ENCODE peak calls at places on chromosomes 5 and 9, in eight cellular contexts. One of them, this sample, is unnamed.

GRCh38 chr5:91928751-91929521 is 545.8 kb upstream of the ARRDC3 start:
- DNase-seq in pulmonary artery endothelial cell: no peak
- DNase-seq in stimulated activated CD4-positive, alpha-beta T cell treated with anti-CD3 and anti-CD28 coated beads, Interleukin-2, amount 100 ng/mL, for 48 hours: no peak
- DNase-seq in activated gamma-delta T cell: no peak
- DNase-seq in H9: no peak
- DNase-seq in HCEC 1CT: peak
- DNase-seq in iris pigment epithelial cell: peak
- DNase-seq in effector CD8-positive, alpha-beta T cell: no peak
- DNase-seq in this sample: peak

GRCh38 chr9:96566401-96567202 is 53.0 kb downstream of the CDC14B start:
- DNase-seq in pulmonary artery endothelial cell: no peak
- DNase-seq in stimulated activated CD4-positive, alpha-beta T cell treated with anti-CD3 and anti-CD28 coated beads, Interleukin-2, amount 100 ng/mL, for 48 hours: peak
- DNase-seq in activated gamma-delta T cell: peak
- DNase-seq in H9: peak
- DNase-seq in HCEC 1CT: peak
- DNase-seq in iris pigment epithelial cell: peak
- DNase-seq in effector CD8-positive, alpha-beta T cell: peak
- DNase-seq in this sample: peak

GRCh38 chr5:38237681-38238080 is 20.7 kb upstream of the EGFLAM start:
- DNase-seq in pulmonary artery endothelial cell: no peak
- DNase-seq in stimulated activated CD4-positive, alpha-beta T cell treated with anti-CD3 and anti-CD28 coated beads, Interleukin-2, amount 100 ng/mL, for 48 hours: no peak
- DNase-seq in activated gamma-delta T cell: no peak
- DNase-seq in H9: no peak
- DNase-seq in HCEC 1CT: no peak
- DNase-seq in iris pigment epithelial cell: no peak
- DNase-seq in effector CD8-positive, alpha-beta T cell: no peak
- DNase-seq in this sample: no peak

GRCh38 chr9:87880683-87881082 is 2.0 kb upstream of the SPATA31E1 start:
- DNase-seq in pulmonary artery endothelial cell: no peak
- DNase-seq in stimulated activated CD4-positive, alpha-beta T cell treated with anti-CD3 and anti-CD28 coated beads, Interleukin-2, amount 100 ng/mL, for 48 hours: no peak
- DNase-seq in activated gamma-delta T cell: no peak
- DNase-seq in H9: no peak
- DNase-seq in HCEC 1CT: no peak
- DNase-seq in iris pigment epithelial cell: no peak
- DNase-seq in effector CD8-positive, alpha-beta T cell: no peak
- DNase-seq in this sample: no peak

GRCh38 chr5:82862247-82862646 is 214.9 kb downstream of the TMEM167A start:
- DNase-seq in pulmonary artery endothelial cell: no peak
- DNase-seq in stimulated activated CD4-positive, alpha-beta T cell treated with anti-CD3 and anti-CD28 coated beads, Interleukin-2, amount 100 ng/mL, for 48 hours: no peak
- DNase-seq in activated gamma-delta T cell: no peak
- DNase-seq in H9: no peak
- DNase-seq in HCEC 1CT: no peak
- DNase-seq in iris pigment epithelial cell: no peak
- DNase-seq in effector CD8-positive, alpha-beta T cell: no peak
- DNase-seq in this sample: no peak

GRCh38 chr9:127711831-127712274 is 3.6 kb downstream of the PTRH1 start:
- DNase-seq in pulmonary artery endothelial cell: no peak
- DNase-seq in stimulated activated CD4-positive, alpha-beta T cell treated with anti-CD3 and anti-CD28 coated beads, Interleukin-2, amount 100 ng/mL, for 48 hours: no peak
- DNase-seq in activated gamma-delta T cell: no peak
- DNase-seq in H9: peak
- DNase-seq in HCEC 1CT: no peak
- DNase-seq in iris pigment epithelial cell: no peak
- DNase-seq in effector CD8-positive, alpha-beta T cell: no peak
- DNase-seq in this sample: no peak

GRCh38 chr5:91024160-91024559 is 359.0 kb downstream of the ARRDC3 start:
- DNase-seq in pulmonary artery endothelial cell: no peak
- DNase-seq in stimulated activated CD4-positive, alpha-beta T cell treated with anti-CD3 and anti-CD28 coated beads, Interleukin-2, amount 100 ng/mL, for 48 hours: no peak
- DNase-seq in activated gamma-delta T cell: no peak
- DNase-seq in H9: no peak
- DNase-seq in HCEC 1CT: no peak
- DNase-seq in iris pigment epithelial cell: no peak
- DNase-seq in effector CD8-positive, alpha-beta T cell: no peak
- DNase-seq in this sample: no peak

GRCh38 chr5:26669031-26669430 is 369.4 kb downstream of the CDH9 start:
- DNase-seq in pulmonary artery endothelial cell: no peak
- DNase-seq in stimulated activated CD4-positive, alpha-beta T cell treated with anti-CD3 and anti-CD28 coated beads, Interleukin-2, amount 100 ng/mL, for 48 hours: no peak
- DNase-seq in activated gamma-delta T cell: no peak
- DNase-seq in H9: no peak
- DNase-seq in HCEC 1CT: no peak
- DNase-seq in iris pigment epithelial cell: no peak
- DNase-seq in effector CD8-positive, alpha-beta T cell: no peak
- DNase-seq in this sample: no peak

GRCh38 chr5:179224741-179225140 is 120.5 kb downstream of the ADAMTS2 start:
- DNase-seq in pulmonary artery endothelial cell: no peak
- DNase-seq in stimulated activated CD4-positive, alpha-beta T cell treated with anti-CD3 and anti-CD28 coated beads, Interleukin-2, amount 100 ng/mL, for 48 hours: no peak
- DNase-seq in activated gamma-delta T cell: no peak
- DNase-seq in H9: peak
- DNase-seq in HCEC 1CT: no peak
- DNase-seq in iris pigment epithelial cell: no peak
- DNase-seq in effector CD8-positive, alpha-beta T cell: no peak
- DNase-seq in this sample: no peak

GRCh38 chr9:129803679-129804065 is 688 bp downstream of the TOR1B start:
- DNase-seq in pulmonary artery endothelial cell: no peak
- DNase-seq in stimulated activated CD4-positive, alpha-beta T cell treated with anti-CD3 and anti-CD28 coated beads, Interleukin-2, amount 100 ng/mL, for 48 hours: no peak
- DNase-seq in activated gamma-delta T cell: no peak
- DNase-seq in H9: no peak
- DNase-seq in HCEC 1CT: no peak
- DNase-seq in iris pigment epithelial cell: peak
- DNase-seq in effector CD8-positive, alpha-beta T cell: no peak
- DNase-seq in this sample: no peak

GRCh38 chr5:133863857-133864585 is 104.4 kb downstream of the C5orf15 start:
- DNase-seq in pulmonary artery endothelial cell: no peak
- DNase-seq in stimulated activated CD4-positive, alpha-beta T cell treated with anti-CD3 and anti-CD28 coated beads, Interleukin-2, amount 100 ng/mL, for 48 hours: no peak
- DNase-seq in activated gamma-delta T cell: no peak
- DNase-seq in H9: peak
- DNase-seq in HCEC 1CT: no peak
- DNase-seq in iris pigment epithelial cell: no peak
- DNase-seq in effector CD8-positive, alpha-beta T cell: no peak
- DNase-seq in this sample: no peak

GRCh38 chr5:149132474-149132873 is 8.8 kb upstream of the ABLIM3 start:
- DNase-seq in pulmonary artery endothelial cell: no peak
- DNase-seq in stimulated activated CD4-positive, alpha-beta T cell treated with anti-CD3 and anti-CD28 coated beads, Interleukin-2, amount 100 ng/mL, for 48 hours: no peak
- DNase-seq in activated gamma-delta T cell: no peak
- DNase-seq in H9: no peak
- DNase-seq in HCEC 1CT: no peak
- DNase-seq in iris pigment epithelial cell: no peak
- DNase-seq in effector CD8-positive, alpha-beta T cell: no peak
- DNase-seq in this sample: no peak

GRCh38 chr5:17219006-17219422 is 1.6 kb downstream of the BASP1 start:
- DNase-seq in pulmonary artery endothelial cell: no peak
- DNase-seq in stimulated activated CD4-positive, alpha-beta T cell treated with anti-CD3 and anti-CD28 coated beads, Interleukin-2, amount 100 ng/mL, for 48 hours: no peak
- DNase-seq in activated gamma-delta T cell: no peak
- DNase-seq in H9: peak
- DNase-seq in HCEC 1CT: no peak
- DNase-seq in iris pigment epithelial cell: no peak
- DNase-seq in effector CD8-positive, alpha-beta T cell: no peak
- DNase-seq in this sample: peak

GRCh38 chr5:141856030-141856790 is 22.0 kb downstream of the PCDH1 start:
- DNase-seq in pulmonary artery endothelial cell: no peak
- DNase-seq in stimulated activated CD4-positive, alpha-beta T cell treated with anti-CD3 and anti-CD28 coated beads, Interleukin-2, amount 100 ng/mL, for 48 hours: no peak
- DNase-seq in activated gamma-delta T cell: no peak
- DNase-seq in H9: no peak
- DNase-seq in HCEC 1CT: no peak
- DNase-seq in iris pigment epithelial cell: no peak
- DNase-seq in effector CD8-positive, alpha-beta T cell: no peak
- DNase-seq in this sample: no peak

GRCh38 chr5:6576861-6577501 is 55.9 kb downstream of the NSUN2 start:
- DNase-seq in pulmonary artery endothelial cell: peak
- DNase-seq in stimulated activated CD4-positive, alpha-beta T cell treated with anti-CD3 and anti-CD28 coated beads, Interleukin-2, amount 100 ng/mL, for 48 hours: no peak
- DNase-seq in activated gamma-delta T cell: no peak
- DNase-seq in H9: peak
- DNase-seq in HCEC 1CT: peak
- DNase-seq in iris pigment epithelial cell: peak
- DNase-seq in effector CD8-positive, alpha-beta T cell: no peak
- DNase-seq in this sample: peak

GRCh38 chr5:152638996-152639552 is 234.0 kb upstream of the NMUR2 start:
- DNase-seq in pulmonary artery endothelial cell: no peak
- DNase-seq in stimulated activated CD4-positive, alpha-beta T cell treated with anti-CD3 and anti-CD28 coated beads, Interleukin-2, amount 100 ng/mL, for 48 hours: no peak
- DNase-seq in activated gamma-delta T cell: no peak
- DNase-seq in H9: no peak
- DNase-seq in HCEC 1CT: no peak
- DNase-seq in iris pigment epithelial cell: no peak
- DNase-seq in effector CD8-positive, alpha-beta T cell: no peak
- DNase-seq in this sample: no peak

GRCh38 chr9:128409998-128410397 is 10.7 kb upstream of the CERCAM start:
- DNase-seq in pulmonary artery endothelial cell: no peak
- DNase-seq in stimulated activated CD4-positive, alpha-beta T cell treated with anti-CD3 and anti-CD28 coated beads, Interleukin-2, amount 100 ng/mL, for 48 hours: no peak
- DNase-seq in activated gamma-delta T cell: no peak
- DNase-seq in H9: no peak
- DNase-seq in HCEC 1CT: peak
- DNase-seq in iris pigment epithelial cell: peak
- DNase-seq in effector CD8-positive, alpha-beta T cell: no peak
- DNase-seq in this sample: peak

GRCh38 chr5:174504266-174504726 is 220.1 kb upstream of the MSX2 start:
- DNase-seq in pulmonary artery endothelial cell: no peak
- DNase-seq in stimulated activated CD4-positive, alpha-beta T cell treated with anti-CD3 and anti-CD28 coated beads, Interleukin-2, amount 100 ng/mL, for 48 hours: no peak
- DNase-seq in activated gamma-delta T cell: no peak
- DNase-seq in H9: no peak
- DNase-seq in HCEC 1CT: no peak
- DNase-seq in iris pigment epithelial cell: peak
- DNase-seq in effector CD8-positive, alpha-beta T cell: no peak
- DNase-seq in this sample: no peak

GRCh38 chr5:42813533-42813932 is 1.8 kb upstream of the SELENOP start:
- DNase-seq in pulmonary artery endothelial cell: no peak
- DNase-seq in stimulated activated CD4-positive, alpha-beta T cell treated with anti-CD3 and anti-CD28 coated beads, Interleukin-2, amount 100 ng/mL, for 48 hours: no peak
- DNase-seq in activated gamma-delta T cell: no peak
- DNase-seq in H9: peak
- DNase-seq in HCEC 1CT: no peak
- DNase-seq in iris pigment epithelial cell: no peak
- DNase-seq in effector CD8-positive, alpha-beta T cell: no peak
- DNase-seq in this sample: no peak

GRCh38 chr5:179185256-179186091 is 125.3 kb downstream of the ZNF354C start:
- DNase-seq in pulmonary artery endothelial cell: no peak
- DNase-seq in stimulated activated CD4-positive, alpha-beta T cell treated with anti-CD3 and anti-CD28 coated beads, Interleukin-2, amount 100 ng/mL, for 48 hours: no peak
- DNase-seq in activated gamma-delta T cell: no peak
- DNase-seq in H9: no peak
- DNase-seq in HCEC 1CT: no peak
- DNase-seq in iris pigment epithelial cell: no peak
- DNase-seq in effector CD8-positive, alpha-beta T cell: no peak
- DNase-seq in this sample: no peak